ENCODE peak calls at places on chromosome 19, in six cellular contexts. B is left lung, V is psoas muscle, C is foreskin fibroblast, F is dorsolateral prefrontal cortex, D is AG04449. E is an unnamed sample.

GRCh38 chr19:9622531-9622930 is 1.5 kb upstream of the ZNF561 start:
- DNase-seq in F (no peak), D (no peak), C (no peak), B (no peak), V (no peak), E (no peak)

GRCh38 chr19:18009412-18010066 is 1.6 kb downstream of the ARRDC2 start:
- DNase-seq in D (no peak), B (peak; percentile 78), F (no peak), V (peak; percentile 39), C (no peak), E (no peak)

GRCh38 chr19:48770734-48771472 is 15.6 kb downstream of the FGF21 start:
- DNase-seq in B (no peak), F (no peak), D (no peak), V (no peak), C (no peak), E (no peak)

GRCh38 chr19:49157445-49158224 is at the start of gene TRPM4:
- DNase-seq in D (no peak), C (peak; percentile 88), F (peak; percentile 78), V (peak; percentile 92), B (peak; percentile 95), E (no peak)

GRCh38 chr19:49182848-49183375 is 25.3 kb downstream of the TRPM4 start:
- DNase-seq in F (no peak), V (no peak), D (no peak), C (no peak), B (no peak), E (no peak)

GRCh38 chr19:27779953-27780352 is 1433.0 kb downstream of the UQCRFS1 start:
- DNase-seq in B (no peak), D (no peak), V (no peak), C (no peak), F (no peak), E (no peak)

GRCh38 chr19:49403404-49404187 is 15.5 kb downstream of the KASH5 start:
- DNase-seq in V (no peak), B (no peak), D (no peak), F (no peak), C (no peak), E (peak; percentile 26)

GRCh38 chr19:46759817-46760333 is 13.6 kb upstream of the STRN4 start:
- DNase-seq in D (peak; percentile 97), C (peak; percentile 92), F (no peak), V (peak; percentile 61), B (no peak), E (peak; percentile 49)

GRCh38 chr19:50482271-50482855 is 5.7 kb upstream of the GARIN5A start:
- DNase-seq in B (no peak), D (no peak), V (no peak), F (no peak), C (no peak), E (no peak)

GRCh38 chr19:50686310-50687032 is 33.1 kb downstream of the SHANK1 start:
- DNase-seq in D (no peak), F (no peak), B (peak; percentile 76), C (no peak), V (no peak), E (no peak)

GRCh38 chr19:19591133-19591825 is 27.2 kb downstream of the PBX4 start:
- DNase-seq in V (no peak), C (peak; percentile 99), D (peak; percentile 97), F (no peak), B (peak; percentile 51), E (peak; percentile 73)

GRCh38 chr19:16943942-16944625 is 55.3 kb downstream of the F2RL3 start:
- DNase-seq in C (no peak), F (no peak), V (no peak), B (no peak), D (no peak), E (no peak)

GRCh38 chr19:6402058-6402457 is 9.1 kb upstream of the GTF2F1 start:
- DNase-seq in F (no peak), V (no peak), B (no peak), C (no peak), D (no peak), E (no peak)

GRCh38 chr19:50252111-50252886 is 48.9 kb downstream of the MYH14 start:
- DNase-seq in V (no peak), C (peak; percentile 6), B (no peak), D (no peak), F (no peak), E (no peak)

GRCh38 chr19:58364127-58364526 is 1.6 kb upstream of the ZNF497 start:
- DNase-seq in C (no peak), V (no peak), D (no peak), B (no peak), F (no peak), E (no peak)

GRCh38 chr19:38034153-38034835 is 127.3 kb downstream of the SIPA1L3 start:
- DNase-seq in C (no peak), D (no peak), F (no peak), V (no peak), B (peak; percentile 20), E (peak; percentile 49)

GRCh38 chr19:19946226-19946625 is 45.5 kb downstream of the ZNF93 start:
- DNase-seq in C (no peak), F (no peak), B (no peak), V (no peak), D (no peak), E (no peak)

GRCh38 chr19:38877781-38878574 is at the start of gene RINL:
- DNase-seq in B (peak; percentile 83), V (no peak), F (no peak), D (no peak), C (no peak), E (no peak)

GRCh38 chr19:44648536-44649370 is 5.0 kb downstream of the PVR start:
- DNase-seq in F (no peak), V (no peak), D (no peak), C (peak; percentile 36), B (no peak), E (no peak)

GRCh38 chr19:36573948-36574726 is 1.0 kb upstream of the ZNF529 start:
- DNase-seq in V (no peak), C (peak; percentile 56), F (no peak), D (peak; percentile 3), B (no peak), E (no peak)

GRCh38 chr19:53982611-53983010 is 8.8 kb upstream of the CACNG6 start:
- DNase-seq in B (no peak), F (no peak), D (no peak), C (peak; percentile 53), V (peak; percentile 53), E (no peak)
- H3K4me3 ChIP-seq in B (no peak overlapping the region), F (peak overlapping the region; percentile 53), D (no peak overlapping the region), C (no peak overlapping the region), V (peak overlapping the region; percentile 48), E (no peak overlapping the region)

GRCh38 chr19:29845576-29846176 is 33.9 kb downstream of the CCNE1 start:
- DNase-seq in C (peak; percentile 63), F (peak; percentile 57), B (no peak), V (no peak), D (no peak), E (no peak)
- TF ChIP-seq CTCF in C (no peak), F (no peak), B (no peak), V (no peak), D (no peak), E (no peak)

GRCh38 chr19:12270854-12271253 is 23.8 kb downstream of the ZNF44 start:
- DNase-seq in D (no peak), C (no peak), V (no peak), B (no peak), F (no peak), E (no peak)
- H3K4me3 ChIP-seq in D (no peak overlapping the region), C (no peak overlapping the region), V (no peak overlapping the region), B (no peak overlapping the region), F (no peak overlapping the region), E (no peak overlapping the region)

DNA sequence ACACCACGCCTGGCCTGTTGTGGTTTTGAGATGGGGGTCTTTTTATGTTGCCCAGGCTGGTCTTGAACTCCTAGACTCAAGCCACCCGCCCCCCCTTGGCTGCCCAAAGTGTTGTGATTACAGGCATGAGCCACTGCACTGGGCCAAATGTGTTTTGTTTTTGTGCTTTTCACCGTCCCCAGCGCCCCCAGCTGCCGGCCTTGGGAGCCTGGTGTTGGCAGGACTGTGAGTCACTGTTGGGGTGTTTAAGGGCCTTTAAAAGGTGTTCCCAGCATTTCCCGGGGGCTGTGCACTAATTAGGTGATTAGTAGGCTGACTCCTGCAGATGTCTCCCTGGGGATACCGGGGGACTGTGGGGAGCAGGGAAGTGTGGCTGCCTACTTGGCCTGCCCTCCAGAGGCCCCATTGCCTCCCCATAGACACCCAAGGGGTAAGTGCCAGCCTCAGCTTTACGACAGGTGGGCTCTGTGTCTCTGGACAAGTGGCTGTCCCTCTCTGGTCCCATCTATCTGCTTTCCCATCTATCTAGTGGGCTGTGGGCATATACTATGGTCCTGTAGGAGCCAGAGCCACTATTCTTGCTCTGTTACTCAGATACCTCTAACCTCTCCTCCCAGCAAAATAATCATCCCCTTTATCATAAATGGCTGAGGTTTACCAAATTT is 11.8 kb upstream of the TLE5 start:
- DNase-seq in F (no peak), C (peak; percentile 38), B (no peak), V (no peak), D (no peak), E (no peak)
- TF ChIP-seq CTCF in F (no peak), C (peak; percentile 34), B (no peak), V (no peak), D (peak; percentile 13), E (peak; percentile 21)

GRCh38 chr19:11480927-11481776 is at the start of gene ELAVL3:
- DNase-seq in C (no peak), D (no peak), V (no peak), B (no peak), F (peak; percentile 87), E (no peak)
- H3K4me3 ChIP-seq in C (no peak within 1 kb of the TSS), D (peak within 1 kb of the TSS; percentile 20), V (peak within 1 kb of the TSS; percentile 57), B (no peak within 1 kb of the TSS), F (peak within 1 kb of the TSS; percentile 89), E (no peak within 1 kb of the TSS)

GRCh38 chr19:40768936-40769335 is 6.4 kb upstream of the MIA start:
- DNase-seq in F (no peak), B (no peak), V (no peak), D (no peak), C (no peak), E (no peak)
- TF ChIP-seq CTCF in F (no peak), B (no peak), V (no peak), D (no peak), C (no peak), E (no peak)

GRCh38 chr19:32910094-32910493 is 40.5 kb upstream of the SLC7A9 start:
- DNase-seq in C (no peak), V (no peak), B (no peak), D (no peak), F (no peak), E (no peak)
- H3K4me3 ChIP-seq in C (no peak overlapping the region), V (no peak overlapping the region), B (no peak overlapping the region), D (no peak overlapping the region), F (no peak overlapping the region), E (no peak overlapping the region)